ENCODE peak calls at places on chromosomes 6 and 20, in six cellular contexts. K, A, T, N, V and I are unnamed samples.
A peak's percentile ranks its signal among the peaks of the same experiment; 100 is the strongest.

GRCh38 chr6:123635144-123635543 is 1.6 kb downstream of the TRDN start:
- DNase-seq in K (no peak), A (no peak), V (no peak), T (no peak), N (no peak), I (no peak)

GRCh38 chr6:140766999-140767398 is 1365.7 kb upstream of the GJE1 start:
- DNase-seq in N (no peak), A (no peak), K (peak; percentile 26), T (no peak), V (no peak), I (no peak)

GRCh38 chr20:62326559-62326958 is 23.8 kb downstream of the ADRM1 start:
- DNase-seq in A (no peak), V (no peak), T (no peak), N (no peak), K (no peak), I (no peak)

GRCh38 chr20:63553933-63554290 is at the start of gene FNDC11:
- DNase-seq in A (no peak), N (no peak), T (no peak), K (no peak), V (no peak), I (no peak)

GRCh38 chr6:104682722-104683643 is 176.7 kb downstream of the HACE1 start:
- DNase-seq in N (peak; percentile 54), V (peak; percentile 50), A (peak; percentile 47), T (no peak), K (peak; percentile 75), I (no peak)

GRCh38 chr6:44725070-44725469 is 337.6 kb downstream of the CDC5L start:
- DNase-seq in A (no peak), K (no peak), T (no peak), N (no peak), V (no peak), I (no peak)

GRCh38 chr20:25622049-25622448 is 1.8 kb downstream of the NANP start:
- DNase-seq in K (no peak), A (no peak), T (no peak), N (no peak), V (no peak), I (no peak)

GRCh38 chr6:137823826-137824501 is 43.1 kb upstream of the TNFAIP3 start:
- DNase-seq in N (no peak), A (peak; percentile 52), V (no peak), T (no peak), K (peak; percentile 71), I (peak; percentile 81)

GRCh38 chr6:37074053-37074827 is 68.8 kb downstream of the FGD2 start:
- DNase-seq in A (no peak), T (no peak), K (no peak), N (peak; percentile 87), V (no peak), I (no peak)

GRCh38 chr6:79570802-79571367 is 33.7 kb upstream of the LCA5 start:
- DNase-seq in K (peak; percentile 74), N (no peak), T (peak; percentile 16), A (no peak), V (peak; percentile 33), I (no peak)

GRCh38 chr20:49318430-49319203 is 40.8 kb upstream of the ZNFX1 start:
- DNase-seq in T (no peak), A (no peak), V (no peak), N (no peak), K (no peak), I (no peak)

GRCh38 chr6:35402136-35402855 is 49.8 kb upstream of the FANCE start:
- DNase-seq in V (no peak), K (no peak), N (no peak), T (no peak), A (peak; percentile 65), I (no peak)

GRCh38 chr20:43650997-43651525 is 15.9 kb upstream of the MYBL2 start:
- DNase-seq in K (no peak), T (no peak), A (peak; percentile 71), V (no peak), N (no peak), I (no peak)

GRCh38 chr6:44855562-44856494 is 468.3 kb downstream of the CDC5L start:
- DNase-seq in N (no peak), K (peak; percentile 78), T (no peak), V (no peak), A (no peak), I (no peak)

GRCh38 chr20:12916699-12917098 is 92.1 kb upstream of the SPTLC3 start:
- DNase-seq in V (no peak), N (no peak), T (no peak), K (no peak), A (no peak), I (no peak)

GRCh38 chr6:157961829-157962228 is 19.8 kb upstream of the SYNJ2 start:
- DNase-seq in T (no peak), N (no peak), A (no peak), K (no peak), V (no peak), I (no peak)

GRCh38 chr6:51112731-51113130 is 294.1 kb downstream of the TFAP2B start:
- DNase-seq in A (no peak), K (no peak), T (no peak), N (no peak), V (no peak), I (no peak)

GRCh38 chr6:4281341-4282293 is 146.2 kb upstream of the ECI2 start:
- DNase-seq in N (peak; percentile 86), T (peak; percentile 51), V (no peak), A (peak; percentile 71), K (peak; percentile 62), I (peak; percentile 69)

GRCh38 chr6:68732423-68732822 is 97.3 kb downstream of the ADGRB3 start:
- DNase-seq in K (no peak), V (no peak), T (no peak), N (no peak), A (no peak), I (no peak)

GRCh38 chr20:51350941-51351631 is 191.4 kb downstream of the NFATC2 start:
- DNase-seq in N (no peak), V (peak; percentile 54), K (peak; percentile 91), T (peak; percentile 20), A (no peak), I (no peak)

GRCh38 chr6:62492192-62492822 is 206.3 kb upstream of the KHDRBS2 start:
- DNase-seq in T (no peak), N (no peak), V (no peak), K (no peak), A (no peak), I (peak; percentile 65)

GRCh38 chr20:431012-431904 is 23.2 kb downstream of the RBCK1 start:
- DNase-seq in A (peak; percentile 59), V (peak; percentile 19), T (peak; percentile 82), K (peak; percentile 80), N (peak; percentile 79), I (no peak)

GRCh38 chr6:74605942-74606341 is 599.9 kb downstream of the COL12A1 start:
- DNase-seq in T (no peak), K (no peak), V (no peak), A (no peak), N (no peak), I (no peak)

GRCh38 chr6:106688177-106688951 is 59.0 kb downstream of the QRSL1 start:
- DNase-seq in T (no peak), N (no peak), A (peak; percentile 76), V (no peak), K (no peak), I (no peak)

GRCh38 chr6:11028959-11029358 is 15.1 kb downstream of the ELOVL2 start:
- DNase-seq in T (no peak), A (no peak), N (no peak), K (no peak), V (no peak), I (no peak)

GRCh38 chr6:85394853-85395538 is 54.9 kb upstream of the NT5E start:
- DNase-seq in V (no peak), K (peak; percentile 29), T (no peak), N (no peak), A (no peak), I (no peak)

GRCh38 chr6:156517090-156517489 is 260.1 kb upstream of the ARID1B start:
- DNase-seq in T (no peak), K (no peak), V (no peak), A (no peak), N (no peak), I (no peak)
- H3K4me3 ChIP-seq in T (no peak overlapping the region), K (no peak overlapping the region), V (no peak overlapping the region), A (no peak overlapping the region), N (no peak overlapping the region), I (no peak overlapping the region)

GRCh38 chr6:25177629-25178028 is 101.5 kb upstream of the CARMIL1 start:
- DNase-seq in T (no peak), N (no peak), A (no peak), V (no peak), K (no peak), I (no peak)
- H3K4me3 ChIP-seq in T (no peak overlapping the region), N (no peak overlapping the region), A (no peak overlapping the region), V (no peak overlapping the region), K (no peak overlapping the region), I (no peak overlapping the region)

DNA sequence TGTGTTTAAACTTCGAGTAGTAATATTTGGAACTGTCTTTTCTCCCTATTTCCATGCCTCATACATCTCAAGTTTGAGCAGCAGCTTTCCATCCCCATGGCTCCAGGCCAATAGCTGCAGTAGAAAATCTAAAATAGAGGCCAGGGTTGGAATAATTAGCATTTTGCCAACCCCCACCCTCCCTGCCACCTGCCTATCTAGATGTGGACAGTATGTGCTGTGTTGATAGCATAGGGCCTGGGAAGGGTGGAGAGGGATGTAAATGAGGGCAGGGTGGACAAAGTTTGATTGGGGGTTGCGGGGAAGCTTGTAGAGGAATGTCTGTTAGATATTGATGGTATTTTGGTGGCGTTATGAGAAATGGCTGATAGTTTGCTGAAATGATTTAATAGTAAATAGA is 5.6 kb downstream of the TOP1 start:
- DNase-seq in A (peak; percentile 69), N (no peak), T (no peak), V (no peak), K (no peak), I (no peak)
- H3K4me3 ChIP-seq in A (no peak overlapping the region), N (no peak overlapping the region), T (no peak overlapping the region), V (no peak overlapping the region), K (no peak overlapping the region), I (no peak overlapping the region)

GRCh38 chr6:15431762-15432495 is 186.1 kb downstream of the JARID2 start:
- DNase-seq in N (peak; percentile 81), T (no peak), K (peak; percentile 51), V (no peak), A (peak; percentile 50), I (no peak)
- H3K4me3 ChIP-seq in N (peak overlapping the region; percentile 51), T (no peak overlapping the region), K (no peak overlapping the region), V (no peak overlapping the region), A (no peak overlapping the region), I (no peak overlapping the region)

GRCh38 chr20:20513720-20514119 is 145.8 kb downstream of the INSM1 start:
- DNase-seq in N (peak; percentile 53), T (no peak), A (no peak), V (no peak), K (no peak), I (no peak)
- H3K4me3 ChIP-seq in N (no peak overlapping the region), T (no peak overlapping the region), A (no peak overlapping the region), V (no peak overlapping the region), K (no peak overlapping the region), I (no peak overlapping the region)

DNA sequence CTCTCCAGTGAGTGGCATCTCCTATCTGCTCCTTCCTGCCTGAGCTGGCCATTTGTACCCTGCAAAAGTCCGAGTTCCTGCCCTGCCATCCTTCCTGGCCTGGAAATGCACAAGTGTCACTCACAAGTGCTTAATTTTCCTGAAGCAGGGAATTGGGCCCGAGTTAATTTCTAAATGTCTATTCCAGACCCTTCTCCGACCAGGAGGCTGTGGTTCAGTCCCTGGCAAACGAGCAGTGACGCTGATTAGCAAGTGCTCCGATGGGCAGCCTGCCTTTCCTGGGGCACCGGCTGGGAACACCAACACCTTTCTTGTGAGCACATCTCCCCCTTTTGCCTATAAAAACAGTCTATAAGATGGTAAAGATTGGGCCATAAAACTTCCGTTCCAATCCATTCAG is 1.7 kb downstream of the SIRPA start:
- DNase-seq in V (no peak), A (no peak), K (no peak), T (no peak), N (no peak), I (no peak)
- H3K4me3 ChIP-seq in V (no peak overlapping the region), A (no peak overlapping the region), K (no peak overlapping the region), T (no peak overlapping the region), N (peak overlapping the region; percentile 89), I (peak overlapping the region; percentile 82)

GRCh38 chr20:53943522-53944291 is 126.7 kb downstream of the BCAS1 start:
- DNase-seq in T (no peak), V (peak; percentile 73), N (no peak), A (no peak), K (peak; percentile 60), I (no peak)
- H3K4me3 ChIP-seq in T (no peak overlapping the region), V (peak overlapping the region; percentile 17), N (peak overlapping the region; percentile 12), A (no peak overlapping the region), K (peak overlapping the region; percentile 26), I (peak overlapping the region; percentile 8)